ENCODE peak calls at places on chromosome 19, in seven cellular contexts. W, S, R, I, C, Z and O are unnamed samples.

GRCh38 chr19:4647676-4648644 is 8.6 kb downstream of the TNFAIP8L1 start:
- DNase-seq in W (peak; percentile 90), S (no peak), R (peak; percentile 90), I (peak; percentile 86), C (no peak), Z (no peak), O (no peak)

GRCh38 chr19:10074153-10074552 is 12.0 kb upstream of the SHFL start:
- DNase-seq in W (no peak), S (no peak), R (peak; percentile 25), I (no peak), C (no peak), Z (no peak), O (no peak)

GRCh38 chr19:5138606-5139594 is 170.0 kb downstream of the KDM4B start:
- DNase-seq in W (no peak), S (no peak), R (no peak), I (peak; percentile 94), C (no peak), Z (peak; percentile 56), O (peak; percentile 71)

GRCh38 chr19:29785360-29785759 is 26.4 kb upstream of the CCNE1 start:
- DNase-seq in W (no peak), S (no peak), R (no peak), I (no peak), C (no peak), Z (no peak), O (no peak)

GRCh38 chr19:30253581-30253996 is 118.6 kb upstream of the ZNF536 start:
- DNase-seq in W (no peak), S (no peak), R (no peak), I (no peak), C (peak; percentile 42), Z (no peak), O (no peak)

GRCh38 chr19:1590641-1591397 is 1.8 kb downstream of the MBD3 start:
- DNase-seq in W (no peak), S (no peak), R (peak; percentile 23), I (no peak), C (peak; percentile 74), Z (no peak), O (peak; percentile 32)

GRCh38 chr19:41774515-41774980 is 19.2 kb downstream of the CEACAM6 start:
- DNase-seq in W (no peak), S (peak; percentile 55), R (no peak), I (no peak), C (no peak), Z (peak; percentile 59), O (peak; percentile 84)

GRCh38 chr19:50669319-50670101 is 20.3 kb downstream of the C19orf81 start:
- DNase-seq in W (no peak), S (no peak), R (peak; percentile 31), I (no peak), C (peak; percentile 78), Z (peak; percentile 30), O (peak; percentile 21)

GRCh38 chr19:40704491-40705361 is 12.0 kb downstream of the COQ8B start:
- DNase-seq in W (no peak), S (no peak), R (no peak), I (no peak), C (no peak), Z (no peak), O (no peak)

GRCh38 chr19:29329460-29330134 is 116.6 kb upstream of the UQCRFS1 start:
- DNase-seq in W (no peak), S (no peak), R (no peak), I (no peak), C (no peak), Z (no peak), O (no peak)

GRCh38 chr19:13979224-13979623 is 26.9 kb downstream of the RFX1 start:
- DNase-seq in W (no peak), S (no peak), R (no peak), I (no peak), C (no peak), Z (no peak), O (no peak)

GRCh38 chr19:41136636-41137035 is 22.4 kb downstream of the CYP2F1 start:
- DNase-seq in W (no peak), S (no peak), R (no peak), I (no peak), C (no peak), Z (no peak), O (no peak)

GRCh38 chr19:18683955-18684641 is 618 bp downstream of the CRTC1 start:
- DNase-seq in W (no peak), S (no peak), R (no peak), I (no peak), C (no peak), Z (no peak), O (no peak)

GRCh38 chr19:409515-410242 is 732 bp upstream of the C2CD4C start:
- DNase-seq in W (peak; percentile 64), S (no peak), R (no peak), I (peak; percentile 58), C (peak; percentile 74), Z (no peak), O (no peak)

GRCh38 chr19:50670102-50670380 is 20.8 kb downstream of the C19orf81 start:
- DNase-seq in W (no peak), S (no peak), R (no peak), I (no peak), C (no peak), Z (no peak), O (no peak)

GRCh38 chr19:41570639-41571112 is 5.3 kb upstream of the CEACAM21 start:
- DNase-seq in W (peak; percentile 78), S (peak; percentile 70), R (peak; percentile 70), I (peak; percentile 97), C (peak; percentile 79), Z (peak; percentile 86), O (peak; percentile 84)

GRCh38 chr19:38617283-38617763 is 430 bp downstream of the MAP4K1 start:
- DNase-seq in W (no peak), S (no peak), R (no peak), I (peak; percentile 74), C (no peak), Z (no peak), O (no peak)

GRCh38 chr19:53374743-53375142 is 9.2 kb downstream of the ZNF525 start:
- DNase-seq in W (no peak), S (no peak), R (no peak), I (no peak), C (no peak), Z (no peak), O (no peak)

GRCh38 chr19:32373614-32374295 is 28.3 kb downstream of the ZNF507 start:
- DNase-seq in W (no peak), S (peak; percentile 86), R (peak; percentile 96), I (no peak), C (no peak), Z (peak; percentile 27), O (peak; percentile 42)

GRCh38 chr19:343941-344624 is 513 bp downstream of the MIER2 start:
- DNase-seq in W (peak; percentile 65), S (no peak), R (peak; percentile 27), I (peak; percentile 79), C (peak; percentile 98), Z (no peak), O (no peak)

GRCh38 chr19:16301999-16302694 is 22.5 kb upstream of the KLF2 start:
- DNase-seq in W (no peak), S (no peak), R (peak; percentile 70), I (no peak), C (no peak), Z (peak; percentile 70), O (no peak)

GRCh38 chr19:11171144-11171543 is 15.6 kb upstream of the SPC24 start:
- DNase-seq in W (no peak), S (no peak), R (no peak), I (no peak), C (no peak), Z (no peak), O (no peak)

GRCh38 chr19:55643003-55643732 is at the start of gene ZNF581:
- DNase-seq in W (peak; percentile 88), S (peak; percentile 56), R (peak; percentile 68), I (peak; percentile 94), C (peak; percentile 90), Z (peak; percentile 83), O (peak; percentile 82)

GRCh38 chr19:13398780-13399726 is 107.2 kb downstream of the CACNA1A start:
- DNase-seq in W (no peak), S (no peak), R (peak; percentile 74), I (no peak), C (no peak), Z (no peak), O (no peak)

GRCh38 chr19:55116232-55117062 is 990 bp downstream of the PPP1R12C start:
- DNase-seq in W (peak; percentile 92), S (peak; percentile 40), R (peak; percentile 31), I (peak; percentile 92), C (peak; percentile 86), Z (peak; percentile 43), O (peak; percentile 69)

GRCh38 chr19:40224342-40225148 is 1.9 kb downstream of the CCNP start:
- DNase-seq in W (no peak), S (no peak), R (no peak), I (no peak), C (no peak), Z (no peak), O (no peak)

GRCh38 chr19:8445488-8446001 is 770 bp downstream of the HNRNPM start:
- DNase-seq in W (peak; percentile 76), S (peak; percentile 52), R (peak; percentile 54), I (peak; percentile 90), C (peak; percentile 76), Z (peak; percentile 67), O (peak; percentile 61)

GRCh38 chr19:21585491-21585890 is 80.1 kb downstream of the ZNF429 start:
- DNase-seq in W (no peak), S (no peak), R (no peak), I (no peak), C (no peak), Z (peak; percentile 39), O (no peak)
- H3K9me3 ChIP-seq in W (peaks cover 2% of the 10 kb centered on the region), S (no peaks in the 10 kb centered on the region), R (peaks cover 15% of the 10 kb centered on the region), I (peaks cover 3% of the 10 kb centered on the region), C (no peaks in the 10 kb centered on the region), Z (no peaks in the 10 kb centered on the region), O (no peaks in the 10 kb centered on the region)

GRCh38 chr19:45817010-45817724 is 2.1 kb upstream of the RSPH6A start:
- DNase-seq in W (peak; percentile 96), S (peak; percentile 89), R (peak; percentile 95), I (peak; percentile 99), C (peak; percentile 99), Z (peak; percentile 96), O (peak; percentile 96)
- TF ChIP-seq POLR2AphosphoS5 in W (peak; percentile 41), S (peak; percentile 82), R (no peak), I (peak; percentile 58), C (no peak), Z (no peak), O (no peak)

GRCh38 chr19:57615346-57615745 is 1.3 kb downstream of the ZNF134 start:
- DNase-seq in W (no peak), S (no peak), R (no peak), I (no peak), C (no peak), Z (no peak), O (no peak)
- H3K4me1 ChIP-seq in W (peaks cover 7% of the 10 kb centered on the region), S (no peaks in the 10 kb centered on the region), R (no peaks in the 10 kb centered on the region), I (no peaks in the 10 kb centered on the region), C (no peaks in the 10 kb centered on the region), Z (peaks cover 4% of the 10 kb centered on the region), O (peaks cover 7% of the 10 kb centered on the region)

GRCh38 chr19:58429745-58430144 is 10.2 kb downstream of the ZNF132 start:
- DNase-seq in W (no peak), S (no peak), R (no peak), I (no peak), C (no peak), Z (no peak), O (no peak)

GRCh38 chr19:58434217-58434616 is 5.7 kb downstream of the ZNF132 start:
- DNase-seq in W (no peak), S (no peak), R (no peak), I (no peak), C (no peak), Z (no peak), O (no peak)

DNA sequence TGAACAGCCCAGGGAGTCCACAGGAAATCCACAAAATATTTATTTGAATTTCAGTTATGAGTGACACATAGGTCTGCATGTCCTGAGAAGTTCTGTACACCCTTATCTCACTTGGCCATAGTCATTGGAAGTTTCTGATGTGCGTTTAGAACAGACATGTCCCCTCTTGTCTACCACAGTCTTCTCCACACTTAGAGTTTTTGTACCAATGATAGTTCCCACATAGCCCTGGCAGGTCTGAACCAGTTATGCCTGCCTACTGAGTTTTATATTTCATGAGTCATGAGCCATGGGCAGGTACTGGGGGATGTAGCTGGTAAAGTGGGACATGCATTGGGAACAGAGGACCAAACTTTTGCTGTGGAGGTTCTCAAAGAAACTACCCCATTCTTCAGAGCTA is 11.3 kb downstream of the ZNF132 start:
- DNase-seq in W (no peak), S (no peak), R (no peak), I (no peak), C (no peak), Z (no peak), O (no peak)
- H3K9me3 ChIP-seq in W (peaks cover 50% of the 10 kb centered on the region), S (peaks cover 5% of the 10 kb centered on the region), R (peaks cover 24% of the 10 kb centered on the region), I (peaks cover 38% of the 10 kb centered on the region), C (peaks cover 11% of the 10 kb centered on the region), Z (peaks cover 89% of the 10 kb centered on the region), O (peaks cover 69% of the 10 kb centered on the region)